ENCODE peak calls at places on chromosomes 11 and 22, in six cellular contexts. V is suprapubic skin, A is stomach, L is K562, O is GM12878, S is SK-N-SH. E is an unnamed sample.
A peak's percentile ranks its signal among the peaks of the same experiment; 100 is the strongest.

GRCh38 chr11:134686418-134686817 is 274.4 kb upstream of the B3GAT1 start:
- DNase-seq in A (no peak), O (no peak), S (no peak), L (no peak), V (no peak), E (no peak)

GRCh38 chr11:123584186-123584585 is 70.2 kb downstream of the SCN3B start:
- DNase-seq in L (no peak), O (no peak), V (no peak), S (no peak), A (no peak), E (no peak)

GRCh38 chr11:62709262-62710000 is 2.0 kb downstream of the GNG3 start:
- DNase-seq in S (peak; percentile 89), V (peak; percentile 99), L (no peak), O (peak; percentile 91), A (peak; percentile 98), E (peak; percentile 100)

GRCh38 chr11:17021550-17021949 is 7.3 kb upstream of the PLEKHA7 start:
- DNase-seq in A (no peak), V (no peak), L (no peak), S (peak; percentile 42), O (no peak), E (no peak)

GRCh38 chr11:18071098-18071705 is 25.1 kb upstream of the TPH1 start:
- DNase-seq in O (no peak), S (no peak), L (no peak), V (no peak), A (no peak), E (no peak)

GRCh38 chr11:44994753-44995152 is 44.1 kb upstream of the TP53I11 start:
- DNase-seq in S (no peak), L (no peak), A (no peak), O (no peak), V (peak; percentile 41), E (peak; percentile 29)

GRCh38 chr22:41782316-41782715 is 18.2 kb upstream of the CCDC134 start:
- DNase-seq in O (no peak), L (no peak), A (no peak), V (no peak), S (no peak), E (no peak)

GRCh38 chr11:117462848-117463247 is 135.2 kb downstream of the CEP164 start:
- DNase-seq in L (no peak), A (no peak), S (no peak), V (no peak), O (no peak), E (no peak)

GRCh38 chr22:27919943-27920755 is 1.1 kb upstream of the PITPNB start:
- DNase-seq in V (no peak), A (no peak), L (no peak), O (no peak), S (peak; percentile 25), E (peak; percentile 76)

GRCh38 chr11:66609951-66610617 is 6.3 kb upstream of the RBM14 start:
- DNase-seq in A (no peak), O (no peak), V (no peak), L (no peak), S (no peak), E (no peak)

GRCh38 chr11:1158681-1159525 is 1.1 kb downstream of the MUC5AC start:
- DNase-seq in V (peak; percentile 55), L (no peak), A (peak; percentile 42), O (no peak), S (peak; percentile 47), E (no peak)

GRCh38 chr11:64052938-64053622 is 17.3 kb downstream of the FLRT1 start:
- DNase-seq in V (no peak), A (no peak), S (no peak), O (no peak), L (no peak), E (no peak)

GRCh38 chr11:46247090-46247489 is 30.4 kb upstream of the CREB3L1 start:
- DNase-seq in V (no peak), A (no peak), L (no peak), S (no peak), O (no peak), E (no peak)

GRCh38 chr22:48743601-48744282 is 1083.9 kb downstream of the BRD1 start:
- DNase-seq in S (no peak), L (no peak), V (no peak), O (no peak), A (peak; percentile 18), E (peak; percentile 54)

GRCh38 chr11:3164540-3165151 is 464 bp downstream of the OSBPL5 start:
- DNase-seq in O (no peak), A (no peak), S (peak; percentile 69), L (peak; percentile 71), V (peak; percentile 71), E (peak; percentile 70)

GRCh38 chr22:31100762-31101525 is 6.4 kb downstream of the SELENOM start:
- DNase-seq in O (no peak), L (no peak), A (no peak), S (no peak), V (no peak), E (no peak)

GRCh38 chr11:111737877-111738205 is 28.3 kb downstream of the PPP2R1B start:
- DNase-seq in A (no peak), O (no peak), V (no peak), L (no peak), S (no peak), E (peak; percentile 77)
- TF ChIP-seq EP300 in A (no peak), O (no peak), V (no peak), L (no peak), S (no peak), E (no peak)

DNA sequence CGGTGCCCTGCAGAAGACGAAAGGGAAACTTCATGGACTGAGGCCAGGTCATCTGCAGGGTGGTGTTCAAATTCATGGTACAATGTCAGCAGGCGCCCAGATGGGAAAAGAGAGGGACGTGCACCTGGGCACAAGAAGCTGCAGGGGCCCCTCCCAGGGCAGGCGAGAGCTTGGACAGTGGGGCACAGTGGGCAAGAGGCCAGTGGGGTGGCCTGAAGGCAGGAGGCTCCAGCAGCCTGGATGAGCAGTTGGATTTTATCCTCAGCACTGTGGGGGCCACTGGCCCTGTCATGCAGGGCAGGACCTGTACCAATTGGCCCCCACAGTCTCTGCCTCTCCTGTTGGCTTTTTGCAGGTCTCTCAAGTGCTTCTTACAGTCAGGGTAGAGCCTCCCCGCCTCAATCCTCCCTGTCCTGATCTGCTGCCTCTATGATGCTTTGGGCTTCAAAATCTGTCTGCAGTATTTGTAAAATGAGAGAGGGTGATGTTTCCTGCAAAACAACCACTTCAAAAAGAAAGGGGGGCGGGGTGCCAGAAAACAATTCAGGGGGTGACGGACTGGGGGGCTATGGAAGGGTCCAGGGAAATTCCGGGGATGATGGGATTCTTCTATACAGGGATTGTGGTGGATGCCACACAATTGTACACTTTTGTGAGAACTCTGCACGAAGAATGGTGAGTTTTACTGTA is 1.7 kb upstream of the BID start:
- DNase-seq in V (no peak), O (no peak), A (no peak), L (no peak), S (no peak), E (no peak)
- H3K27ac ChIP-seq in V (no peak overlapping the region), O (no peak overlapping the region), A (no peak overlapping the region), L (no peak overlapping the region), S (no peak overlapping the region), E (no peak overlapping the region)

GRCh38 chr22:32761251-32761903 is 40.1 kb upstream of the TIMP3 start:
- DNase-seq in V (no peak), S (no peak), L (no peak), A (no peak), O (no peak), E (no peak)

GRCh38 chr22:32760815-32761214 is 40.7 kb upstream of the TIMP3 start:
- DNase-seq in S (no peak), A (no peak), O (no peak), L (no peak), V (no peak), E (no peak)

GRCh38 chr22:32760396-32760795 is 41.1 kb upstream of the TIMP3 start:
- DNase-seq in V (no peak), S (no peak), L (no peak), O (no peak), A (no peak), E (no peak)

GRCh38 chr22:32765117-32765618 is 36.3 kb upstream of the TIMP3 start:
- DNase-seq in S (no peak), A (no peak), L (no peak), O (no peak), V (no peak), E (no peak)

DNA sequence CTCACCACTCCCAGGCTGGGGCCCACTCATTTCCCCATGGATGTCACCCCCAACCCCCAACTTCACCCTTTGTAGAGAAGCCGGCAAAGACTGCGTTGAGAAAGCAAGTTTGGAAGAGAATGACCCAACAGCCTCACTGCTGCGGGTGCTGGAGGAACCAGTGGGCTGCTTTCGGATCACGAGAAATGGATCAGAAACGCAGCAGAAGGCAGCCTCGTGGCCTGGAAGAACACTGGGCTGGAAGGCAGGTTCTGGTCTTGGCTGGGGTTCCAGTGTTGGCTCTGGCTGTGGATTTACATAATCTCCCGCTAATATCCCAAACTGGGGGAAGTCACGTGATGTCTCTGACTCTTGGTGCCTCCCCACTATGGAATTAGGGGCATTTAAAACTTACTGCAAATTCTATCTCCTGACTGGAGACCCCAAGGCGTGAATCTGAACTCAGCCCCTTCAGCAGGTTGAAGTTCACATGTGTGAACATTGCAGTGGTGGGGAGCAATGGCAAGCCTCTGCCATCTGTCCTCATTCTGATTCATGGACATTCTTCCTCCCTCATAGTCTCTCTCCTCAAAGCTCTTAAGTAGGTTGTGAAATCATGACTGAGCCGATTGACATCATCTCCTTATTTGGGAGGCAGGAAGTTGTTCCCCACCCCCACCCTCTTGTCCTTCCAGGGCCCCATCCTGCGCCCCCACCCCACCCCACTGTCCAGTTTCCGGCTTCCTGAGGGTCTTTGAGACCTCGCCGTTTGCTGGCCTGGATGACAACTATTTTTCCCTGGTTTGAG is 37.0 kb upstream of the TIMP3 start:
- DNase-seq in V (peak; percentile 83), S (no peak), A (no peak), O (no peak), L (no peak), E (peak; percentile 89)
- TF ChIP-seq POLR2AphosphoS5 in V (no peak), S (no peak), A (no peak), O (no peak), L (no peak), E (peak; percentile 11)

DNA sequence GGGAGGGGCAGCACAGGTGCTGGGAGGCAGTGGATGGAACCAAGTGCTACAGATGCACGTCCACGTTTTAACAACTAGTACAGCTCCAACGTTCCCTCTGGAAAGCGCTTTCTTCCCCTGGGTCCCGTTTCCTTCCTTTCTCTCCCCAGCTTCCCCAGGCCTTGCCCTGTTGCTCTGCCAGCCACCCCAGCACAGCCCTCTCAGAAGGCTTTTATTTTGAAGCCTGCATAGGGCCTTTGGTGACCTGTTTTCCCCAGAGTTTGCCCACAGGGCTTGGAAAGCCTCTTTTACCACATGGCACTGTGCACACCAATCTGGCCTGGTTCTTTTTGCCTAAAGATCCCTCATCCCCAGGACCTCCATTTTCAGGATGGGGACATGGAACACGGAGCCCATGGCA is 13.9 kb upstream of the NCF4 start:
- DNase-seq in O (no peak), V (no peak), S (no peak), A (no peak), L (no peak), E (no peak)
- TF ChIP-seq EP300 in O (no peak), V (no peak), S (no peak), A (no peak), L (no peak), E (no peak)

GRCh38 chr11:76617553-76618265 is 52.8 kb downstream of the LRRC32 start:
- DNase-seq in L (no peak), V (peak; percentile 77), O (no peak), A (no peak), S (no peak), E (peak; percentile 54)
- H3K27ac ChIP-seq in L (no peak overlapping the region), V (peak overlapping the region; percentile 59), O (no peak overlapping the region), A (peak overlapping the region; percentile 1), S (no peak overlapping the region), E (no peak overlapping the region)